ENCODE peak calls at places on chromosome 1, in five cellular contexts. X is bronchial epithelial cell, I is AG20443, V is cardiac muscle cell, Y is glutamatergic neuron. W is an unnamed sample.

GRCh38 chr1:100325415-100326324 is 26.6 kb upstream of the CDC14A start:
- DNase-seq in I (no peak), Y (no peak), V (no peak), X (no peak), W (no peak)

GRCh38 chr1:64848812-64849211 is 103.9 kb downstream of the RAVER2 start:
- DNase-seq in V (no peak), Y (no peak), X (no peak), I (no peak), W (no peak)

GRCh38 chr1:68495532-68495931 is 1.4 kb downstream of the DEPDC1 start:
- DNase-seq in I (peak), V (no peak), X (no peak), Y (no peak), W (no peak)

GRCh38 chr1:975896-976683 is 5.8 kb downstream of the PERM1 start:
- DNase-seq in V (peak), Y (peak), X (peak), I (peak), W (no peak)

GRCh38 chr1:157551694-157552693 is at the start of gene FCRL5:
- DNase-seq in Y (no peak), X (no peak), I (no peak), V (no peak), W (no peak)

GRCh38 chr1:193451606-193452005 is 265.2 kb upstream of the B3GALT2 start:
- DNase-seq in Y (no peak), I (no peak), V (no peak), X (no peak), W (no peak)

GRCh38 chr1:70487910-70488665 is 77.0 kb downstream of the CTH start:
- DNase-seq in I (peak), X (peak), Y (no peak), V (peak), W (no peak)

GRCh38 chr1:9086060-9086459 is 16.6 kb upstream of the SLC2A5 start:
- DNase-seq in V (peak), X (peak), I (no peak), Y (no peak), W (no peak)

GRCh38 chr1:224052767-224053166 is 61.1 kb upstream of the FBXO28 start:
- DNase-seq in Y (no peak), X (peak), I (peak), V (peak), W (no peak)

GRCh38 chr1:147669475-147670318 is 627 bp downstream of the ACP6 start:
- DNase-seq in I (peak), V (peak), X (peak), Y (peak), W (no peak)

GRCh38 chr1:45097944-45098343 is 85.9 kb downstream of the UROD start:
- DNase-seq in X (no peak), V (no peak), Y (no peak), I (peak), W (no peak)

GRCh38 chr1:85495556-85495955 is 30.6 kb upstream of the DDAH1 start:
- DNase-seq in V (no peak), Y (no peak), I (peak), X (peak), W (no peak)